ENCODE peak calls at places on chromosomes 13 and 19, in ten cellular contexts. R is mucosa of descending colon, T is heart right ventricle, M is psoas muscle, H is fibroblast of pulmonary artery, Z is fibroblast of lung, W is cardiac fibroblast, I is colonic mucosa, F is tibial nerve, N is uterus. B is an unnamed sample.

GRCh38 chr19:15479391-15480345 is at the start of gene PGLYRP2:
- DNase-seq in W (peak), M (peak), T (no peak), H (peak), Z (no peak), N (no peak), R (no peak), F (no peak), I (no peak), B (no peak)

GRCh38 chr13:65166675-65167074 is 2063.5 kb downstream of the PCDH9 start:
- DNase-seq in H (no peak), I (no peak), N (no peak), T (no peak), F (no peak), M (no peak), R (no peak), W (no peak), Z (no peak), B (no peak)

GRCh38 chr19:47479701-47480503 is 4.1 kb downstream of the KPTN start:
- DNase-seq in W (peak), F (no peak), N (no peak), I (peak), Z (peak), H (no peak), M (peak), T (no peak), R (no peak), B (peak)

GRCh38 chr19:4988770-4989251 is 19.9 kb downstream of the KDM4B start:
- DNase-seq in R (no peak), Z (peak), F (no peak), H (peak), W (peak), N (peak), T (peak), M (peak), I (no peak), B (no peak)

GRCh38 chr13:30577381-30577780 is 40.3 kb upstream of the USPL1 start:
- DNase-seq in M (no peak), R (no peak), T (no peak), I (no peak), H (peak), N (no peak), W (peak), Z (peak), F (no peak), B (no peak)

GRCh38 chr13:102970542-102970941 is 95.7 kb downstream of the SLC10A2 start:
- DNase-seq in F (no peak), M (no peak), W (no peak), T (no peak), H (no peak), I (no peak), R (no peak), N (no peak), Z (no peak), B (no peak)

GRCh38 chr19:11321206-11322126 is 18.0 kb downstream of the RAB3D start:
- DNase-seq in M (no peak), I (no peak), R (no peak), N (no peak), T (no peak), W (no peak), F (no peak), Z (no peak), H (no peak), B (peak)

GRCh38 chr13:73937420-73937819 is 196.8 kb downstream of the KLF12 start:
- DNase-seq in W (no peak), F (no peak), M (no peak), T (no peak), I (no peak), H (no peak), R (no peak), Z (peak), N (no peak), B (no peak)

DNA sequence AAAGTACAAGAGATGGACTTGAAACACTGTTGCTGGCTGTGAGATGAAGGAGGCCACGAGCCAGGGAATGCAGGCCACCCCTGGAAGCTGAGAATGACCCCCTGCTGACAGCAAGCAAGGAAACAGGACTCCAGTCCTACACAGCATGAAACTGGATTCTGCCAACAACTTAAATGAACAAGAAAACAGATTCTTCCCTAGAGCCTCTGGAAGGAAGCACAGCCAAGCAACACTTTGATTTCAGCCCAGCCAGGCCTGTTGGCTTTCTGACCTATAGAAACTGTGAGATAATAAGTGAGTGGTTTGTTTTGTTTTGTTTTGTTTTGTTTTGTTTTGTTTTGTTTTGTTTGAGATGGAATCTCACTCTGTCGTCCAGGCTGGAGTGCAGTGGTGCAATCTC is 105.3 kb upstream of the CACNA1A start:
- DNase-seq in F (no peak), M (no peak), N (no peak), I (no peak), H (no peak), R (no peak), W (no peak), Z (no peak), T (no peak), B (no peak)
- H3K4me3 ChIP-seq in F (no peak), M (no peak), N (no peak), I (no peak), H (no peak), R (no peak), W (no peak), Z (no peak), T (no peak), B (no peak)

GRCh38 chr19:55092423-55093318 is 17.0 kb downstream of the EPS8L1 start:
- DNase-seq in F (no peak), M (no peak), Z (no peak), I (no peak), N (no peak), R (no peak), H (no peak), W (no peak), T (no peak), B (no peak)
- H3K4me3 ChIP-seq in F (no peak), M (no peak), Z (no peak), I (no peak), N (no peak), R (no peak), H (no peak), W (no peak), T (no peak), B (no peak)

GRCh38 chr19:40321566-40322270 is 26.5 kb downstream of the C19orf47 start:
- DNase-seq in Z (no peak), W (no peak), M (no peak), T (no peak), F (no peak), H (no peak), I (no peak), R (no peak), N (no peak), B (no peak)
- H3K4me3 ChIP-seq in Z (no peak), W (no peak), M (no peak), T (no peak), F (no peak), H (no peak), I (no peak), R (no peak), N (no peak), B (no peak)

GRCh38 chr19:39655613-39656012 is at the start of gene LGALS16:
- DNase-seq in M (no peak), F (no peak), N (no peak), H (no peak), T (no peak), W (no peak), R (no peak), I (no peak), Z (no peak), B (no peak)
- H3K4me3 ChIP-seq in M (no peak), F (no peak), N (no peak), H (no peak), T (no peak), W (no peak), R (no peak), I (no peak), Z (no peak), B (no peak)

DNA sequence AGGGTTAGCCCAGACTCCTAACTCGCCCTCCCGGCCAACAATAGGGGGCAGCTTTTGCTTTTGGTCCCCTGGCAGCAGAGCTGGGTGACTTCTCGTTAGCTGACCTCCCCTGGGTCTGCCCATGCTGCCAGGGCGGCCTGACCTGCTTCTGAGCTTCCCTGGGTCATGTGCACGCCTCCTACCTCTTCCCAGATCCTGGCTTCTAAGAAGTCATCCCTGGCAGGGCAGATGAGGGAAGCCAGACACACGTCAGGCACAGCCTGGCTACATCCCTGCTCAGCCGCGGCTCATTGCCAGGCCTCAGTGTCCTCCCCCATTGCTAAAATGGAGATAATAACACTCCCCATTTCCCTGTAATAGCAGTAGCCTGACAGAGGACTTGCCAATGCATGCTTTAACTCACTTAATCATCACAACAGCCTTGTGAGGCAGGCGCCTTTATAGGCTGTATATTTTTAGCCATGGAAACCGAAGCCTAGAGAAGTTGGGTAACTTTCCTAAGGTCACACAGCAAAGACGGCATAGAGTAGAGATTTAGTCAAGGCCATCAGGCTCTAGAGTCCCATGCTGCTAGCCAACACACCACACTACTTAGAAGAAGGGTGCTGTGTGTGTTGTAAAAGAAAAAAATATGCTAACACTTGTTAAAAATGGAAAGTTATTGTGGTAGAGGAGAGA is 2.1 kb downstream of the KCNK6 start:
- DNase-seq in R (no peak), F (no peak), I (no peak), T (peak), W (peak), Z (peak), H (peak), M (no peak), N (peak), B (no peak)
- H3K4me3 ChIP-seq in R (no peak), F (no peak), I (no peak), T (peak), W (peak), Z (peak), H (peak), M (no peak), N (peak), B (no peak)

DNA sequence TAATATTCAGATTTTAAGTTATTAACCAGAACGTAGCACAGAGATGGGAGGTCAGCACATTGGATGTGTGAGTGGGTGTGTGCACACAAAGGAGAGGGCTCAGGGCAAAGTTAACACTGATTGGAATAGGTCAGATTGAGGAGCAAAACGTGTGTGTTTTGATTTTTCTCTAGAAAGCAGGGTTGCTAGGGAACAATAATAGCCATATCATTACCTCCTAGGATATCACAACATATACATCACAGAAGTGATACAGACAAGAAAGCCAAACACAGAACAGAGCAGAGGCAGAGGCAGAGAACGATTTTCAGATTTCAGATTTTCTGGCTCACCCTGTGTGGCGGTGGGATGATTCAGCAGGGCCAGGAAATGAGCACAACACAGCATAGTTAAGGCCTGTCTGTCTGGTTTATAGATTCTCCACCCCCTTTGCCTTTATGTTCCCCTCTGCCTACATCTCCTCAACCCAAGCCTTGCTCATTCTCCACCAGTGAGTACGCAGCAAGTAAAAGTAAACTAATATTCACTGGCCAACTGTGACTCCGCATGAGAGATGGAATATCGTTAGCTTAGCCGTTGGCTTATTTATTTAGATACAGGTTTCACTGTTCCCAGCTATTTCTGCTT is 182.6 kb upstream of the TSC22D1 start:
- DNase-seq in T (no peak), Z (peak), F (no peak), R (no peak), N (no peak), H (peak), M (no peak), I (peak), W (peak), B (no peak)
- H3K4me3 ChIP-seq in T (no peak), Z (no peak), F (no peak), R (no peak), N (no peak), H (no peak), M (peak), I (no peak), W (no peak), B (no peak)

B was measured in left lung.